ENCODE peak calls at places on chromosome 19, in four cellular contexts. F is HTR-8/SVneo, W is NCI-H2029 treated with DMSO at 0.1 percent for 48 hours, T is EL. A is an unnamed sample.

GRCh38 chr19:55578031-55578760 is 2.5 kb downstream of the ZNF579 start:
- DNase-seq in W (no peak), T (no peak), F (no peak), A (no peak)

GRCh38 chr19:6417713-6418561 is 6.7 kb downstream of the KHSRP start:
- DNase-seq in F (no peak), W (no peak), T (no peak), A (no peak)

GRCh38 chr19:2171349-2172145 is 7.8 kb downstream of the DOT1L start:
- DNase-seq in F (no peak), T (no peak), W (no peak), A (no peak)

GRCh38 chr19:13154241-13154778 is 4.1 kb downstream of the IER2 start:
- DNase-seq in W (no peak), F (peak; percentile 37), T (peak; percentile 94), A (peak; percentile 84)

GRCh38 chr19:33630880-33631627 is 9.3 kb downstream of the CHST8 start:
- DNase-seq in W (no peak), T (no peak), F (no peak), A (no peak)

GRCh38 chr19:4597975-4598671 is 38.6 kb upstream of the SEMA6B start:
- DNase-seq in W (peak; percentile 5), T (peak; percentile 57), F (peak; percentile 69), A (peak; percentile 67)

GRCh38 chr19:12194827-12195500 is 32.1 kb downstream of the ZNF136 start:
- DNase-seq in W (peak; percentile 45), F (no peak), T (no peak), A (peak; percentile 80)

GRCh38 chr19:12954150-12954962 is 2.7 kb downstream of the GADD45GIP1 start:
- DNase-seq in W (no peak), F (no peak), T (no peak), A (peak; percentile 55)

GRCh38 chr19:14480695-14481069 is 5.5 kb upstream of the PTGER1 start:
- DNase-seq in F (no peak), W (no peak), T (peak; percentile 70), A (no peak)

GRCh38 chr19:18831524-18832330 is at the start of gene UPF1:
- DNase-seq in T (peak; percentile 91), F (peak; percentile 97), W (peak; percentile 16), A (peak; percentile 94)

GRCh38 chr19:39065928-39066327 is 18.2 kb upstream of the ACP7 start:
- DNase-seq in T (no peak), F (no peak), W (no peak), A (no peak)